ENCODE peak calls at places on chromosomes 13 and 19, in four cellular contexts. Y is T follicular helper cell; Q is HS-5; F is stimulated activated CD4-positive, alpha-beta T cell treated with anti-CD3 and anti-CD28 coated beads, Interleukin-1b, Interleukin-23, amount 100 ng/mL, for 48 hours. L is an unnamed sample.
A peak's percentile ranks its signal among the peaks of the same experiment; 100 is the strongest.

GRCh38 chr13:73696713-73697112 is 437.5 kb downstream of the KLF12 start:
- DNase-seq in F (no peak), Q (no peak), Y (no peak), L (no peak)

GRCh38 chr19:1006711-1007398 is 6.6 kb downstream of the GRIN3B start:
- DNase-seq in Y (no peak), Q (no peak), F (no peak), L (no peak)

GRCh38 chr19:20238025-20238623 is 71.1 kb downstream of the ZNF486 start:
- DNase-seq in Q (peak; percentile 57), Y (peak; percentile 84), F (peak; percentile 91), L (peak; percentile 62)

GRCh38 chr19:57105976-57106610 is 13.7 kb upstream of the USP29 start:
- DNase-seq in F (no peak), Q (no peak), Y (no peak), L (no peak)

GRCh38 chr13:27370305-27370853 is 54.0 kb upstream of the GTF3A start:
- DNase-seq in Y (no peak), F (no peak), Q (no peak), L (no peak)

GRCh38 chr19:3054265-3054971 is 7.9 kb downstream of the TLE5 start:
- DNase-seq in F (no peak), Q (no peak), Y (no peak), L (no peak)

GRCh38 chr19:17687857-17688784 is at the start of gene UNC13A:
- DNase-seq in Q (no peak), Y (peak; percentile 17), F (peak; percentile 17), L (peak; percentile 52)

GRCh38 chr13:46097015-46097414 is 7.8 kb downstream of the CPB2 start:
- DNase-seq in Y (no peak), F (no peak), Q (no peak), L (no peak)

GRCh38 chr19:42132851-42133528 is 744 bp upstream of the POU2F2 start:
- DNase-seq in Y (peak; percentile 74), F (peak; percentile 79), Q (no peak), L (peak; percentile 83)

GRCh38 chr13:97226788-97227627 is 4.9 kb downstream of the MBNL2 start:
- DNase-seq in Q (no peak), F (peak; percentile 38), Y (peak; percentile 32), L (peak; percentile 52)

GRCh38 chr13:77698211-77699058 is 948 bp downstream of the SLAIN1 start:
- DNase-seq in Q (no peak), F (peak; percentile 27), Y (peak; percentile 30), L (peak; percentile 30)

GRCh38 chr19:41999071-41999877 is 5.2 kb upstream of the ATP1A3 start:
- DNase-seq in F (no peak), Y (no peak), Q (no peak), L (no peak)